ENCODE peak calls at places on chromosome X, in seven cellular contexts. W, L, O, N, M, E and S are unnamed samples.

GRCh38 chrX:11704725-11705495 is 39.2 kb upstream of the ARHGAP6 start:
- DNase-seq in W (no peak), O (no peak), L (no peak), M (peak), E (no peak), N (no peak), S (no peak)

GRCh38 chrX:139967300-139967699 is 2.0 kb upstream of the CXorf66 start:
- DNase-seq in M (no peak), W (peak), L (no peak), N (no peak), E (peak), O (no peak), S (peak)

GRCh38 chrX:83022020-83022419 is 486.1 kb upstream of the POU3F4 start:
- DNase-seq in L (no peak), O (no peak), M (no peak), W (no peak), E (no peak), N (peak), S (no peak)

GRCh38 chrX:145190801-145191389 is 56.4 kb upstream of the SPANXN1 start:
- DNase-seq in M (no peak), W (no peak), N (no peak), O (no peak), E (peak), L (no peak), S (no peak)

GRCh38 chrX:14015941-14016340 is 13.8 kb downstream of the GEMIN8 start:
- DNase-seq in W (no peak), N (no peak), M (no peak), E (no peak), L (no peak), O (no peak), S (no peak)

GRCh38 chrX:40176979-40177430 is 79.2 kb upstream of the BCOR start:
- DNase-seq in L (no peak), N (no peak), E (peak), W (peak), M (no peak), O (no peak), S (no peak)

GRCh38 chrX:119669424-119670037 is 23.4 kb downstream of the SEPTIN6 start:
- DNase-seq in L (no peak), M (peak), E (peak), W (no peak), O (no peak), N (no peak), S (no peak)

GRCh38 chrX:73262991-73263390 is 48.3 kb upstream of the NAP1L2 start:
- DNase-seq in O (peak), L (no peak), M (no peak), E (peak), N (no peak), W (peak), S (peak)

GRCh38 chrX:39636481-39636880 is 461.3 kb downstream of the BCOR start:
- DNase-seq in E (no peak), W (no peak), L (no peak), O (no peak), N (no peak), M (peak), S (no peak)

GRCh38 chrX:112840382-112841113 is at the start of gene AMOT:
- DNase-seq in L (no peak), W (peak), O (peak), M (peak), N (peak), E (peak), S (peak)

GRCh38 chrX:12702509-12703091 is 88.6 kb upstream of the PRPS2 start:
- DNase-seq in M (no peak), L (no peak), E (peak), O (peak), W (peak), N (no peak), S (no peak)

GRCh38 chrX:77595848-77596247 is 148.7 kb downstream of the FGF16 start:
- DNase-seq in W (no peak), E (no peak), L (no peak), M (peak), N (no peak), O (no peak), S (no peak)

GRCh38 chrX:41167888-41168287 is 82.6 kb downstream of the USP9X start:
- DNase-seq in W (no peak), L (no peak), E (no peak), O (no peak), M (no peak), N (no peak), S (no peak)

GRCh38 chrX:136259543-136259942 is 8.3 kb upstream of the MAP7D3 start:
- DNase-seq in E (no peak), O (no peak), M (peak), L (no peak), W (no peak), N (no peak), S (no peak)

GRCh38 chrX:101385026-101385684 is 836 bp downstream of the BTK start:
- DNase-seq in M (no peak), W (no peak), L (no peak), O (no peak), E (no peak), N (no peak), S (no peak)

GRCh38 chrX:18537068-18537467 is 111.7 kb downstream of the CDKL5 start:
- DNase-seq in L (no peak), O (no peak), M (no peak), W (no peak), N (no peak), E (no peak), S (no peak)

GRCh38 chrX:103685396-103685795 is 1.1 kb downstream of the MORF4L2 start:
- DNase-seq in E (no peak), M (no peak), O (no peak), L (no peak), W (peak), N (no peak), S (peak)

GRCh38 chrX:126237524-126237923 is 71.4 kb upstream of the DCAF12L2 start:
- DNase-seq in E (no peak), W (no peak), O (no peak), M (no peak), L (no peak), N (no peak), S (no peak)

GRCh38 chrX:53284684-53285447 is 3.5 kb upstream of the IQSEC2 start:
- DNase-seq in O (no peak), M (peak), E (peak), W (peak), N (peak), L (peak), S (peak)

GRCh38 chrX:39582091-39582490 is 515.7 kb downstream of the BCOR start:
- DNase-seq in L (no peak), E (no peak), M (no peak), N (no peak), O (peak), W (no peak), S (no peak)

GRCh38 chrX:132058975-132059374 is 35.9 kb downstream of the STK26 start:
- DNase-seq in E (no peak), O (no peak), M (no peak), N (no peak), W (no peak), L (no peak), S (no peak)

GRCh38 chrX:52346462-52347165 is 22.2 kb upstream of the XAGE2 start:
- DNase-seq in M (peak), O (peak), W (no peak), E (no peak), N (no peak), L (no peak), S (peak)

GRCh38 chrX:135697614-135698013 is 15.8 kb upstream of the CT45A1 start:
- DNase-seq in N (no peak), L (no peak), W (no peak), E (no peak), M (no peak), O (no peak), S (no peak)

GRCh38 chrX:13721371-13721770 is 13.0 kb downstream of the TRAPPC2 start:
- DNase-seq in W (no peak), L (no peak), E (no peak), N (no peak), O (no peak), M (peak), S (no peak)

GRCh38 chrX:54076903-54077302 is 32.6 kb upstream of the PHF8 start:
- DNase-seq in N (no peak), M (peak), W (no peak), E (no peak), O (no peak), L (no peak), S (peak)

GRCh38 chrX:45006002-45006800 is 133.2 kb downstream of the KDM6A start:
- DNase-seq in N (no peak), M (peak), W (no peak), L (no peak), E (no peak), O (peak), S (peak)

GRCh38 chrX:103831803-103832544 is at the start of gene RAB9B:
- DNase-seq in M (peak), N (no peak), L (no peak), E (no peak), W (peak), O (no peak), S (no peak)

GRCh38 chrX:9770319-9770718 is 4.7 kb upstream of the GPR143 start:
- DNase-seq in O (no peak), W (no peak), L (no peak), M (peak), N (no peak), E (no peak), S (no peak)

GRCh38 chrX:119726900-119727555 is 31.4 kb upstream of the SOWAHD start:
- DNase-seq in L (no peak), O (no peak), N (no peak), M (no peak), E (no peak), W (no peak), S (no peak)

GRCh38 chrX:119008122-119008744 is 33.8 kb downstream of the LONRF3 start:
- DNase-seq in O (no peak), E (peak), M (peak), W (peak), L (no peak), N (no peak), S (peak)

DNA sequence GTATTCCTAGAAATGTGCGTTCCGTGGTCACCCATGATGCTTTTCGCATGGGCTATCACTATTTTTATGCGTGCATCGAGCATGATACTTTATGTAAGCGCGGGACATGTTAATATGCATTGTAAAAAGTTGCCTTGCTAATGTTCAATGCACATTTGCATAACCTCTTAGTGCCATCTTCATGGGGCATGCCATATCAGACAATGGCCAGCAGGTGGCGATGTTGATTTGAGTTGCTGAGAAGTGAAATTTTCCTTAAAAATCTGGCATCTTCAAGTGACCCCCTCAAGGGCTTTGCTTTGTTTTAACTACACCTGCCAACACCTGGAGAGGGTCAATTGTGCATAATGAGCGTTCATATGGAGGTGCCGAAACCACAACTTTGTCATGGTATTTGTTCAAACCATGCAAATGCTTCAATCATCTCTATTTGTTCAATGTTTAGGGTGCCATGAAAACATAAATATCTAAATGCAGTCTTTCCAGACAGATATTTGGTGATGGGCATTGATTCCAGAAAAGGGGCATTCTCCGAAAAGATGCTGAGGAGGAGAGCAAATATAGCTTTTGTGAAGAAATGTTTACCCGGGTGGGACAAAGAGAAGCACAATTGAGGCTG is 833.9 kb upstream of the PRKX start:
- DNase-seq in L (peak), O (peak), N (no peak), M (peak), W (peak), E (peak), S (peak)
- TF ChIP-seq CEBPB in L (no peak), O (no peak), N (no peak), M (no peak), W (no peak), E (no peak), S (no peak)

GRCh38 chrX:95950679-95951078 is 734.0 kb upstream of the DIAPH2 start:
- DNase-seq in E (no peak), M (no peak), O (no peak), L (no peak), N (no peak), W (no peak), S (no peak)
- TF ChIP-seq CEBPB in E (no peak), M (no peak), O (no peak), L (no peak), N (no peak), W (no peak), S (no peak)

DNA sequence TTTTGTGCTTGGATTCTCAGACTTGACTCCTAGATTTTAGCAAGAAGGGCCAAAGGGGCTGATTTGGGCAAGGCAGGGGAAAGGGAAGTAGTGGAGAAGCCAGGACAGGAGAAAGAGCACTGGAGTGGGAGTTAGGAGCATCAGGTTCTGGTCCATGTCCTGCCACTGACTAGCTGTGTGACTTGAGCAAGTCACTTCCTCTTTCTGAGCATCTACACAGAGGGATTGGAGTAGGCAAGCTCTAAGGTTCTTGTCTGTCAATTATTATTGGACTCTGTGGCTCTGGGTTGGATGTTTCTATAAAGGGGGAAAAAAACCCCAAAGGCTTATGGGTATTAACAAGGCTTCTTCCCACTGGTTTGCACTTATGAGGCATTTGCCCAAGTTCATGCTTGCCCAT is 24.4 kb downstream of the PLAC1 start:
- DNase-seq in N (no peak), W (no peak), M (no peak), E (no peak), L (no peak), O (no peak), S (no peak)
- TF ChIP-seq CEBPB in N (no peak), W (no peak), M (no peak), E (no peak), L (no peak), O (no peak), S (no peak)

GRCh38 chrX:2647627-2648026 is 43.5 kb upstream of the CD99 start:
- DNase-seq in N (no peak), E (no peak), M (no peak), L (no peak), W (no peak), O (no peak), S (no peak)
- TF ChIP-seq CEBPB in N (no peak), E (no peak), M (no peak), L (no peak), W (no peak), O (no peak), S (no peak)